ENCODE peak calls at places on chromosomes 6 and 20, in seven cellular contexts. One of them, this sample, is unnamed.

GRCh38 chr6:88238901-88239300 is 72.8 kb upstream of the CNR1 start:
- DNase-seq in left ventricle myocardium inferior: no peak
- DNase-seq in body of pancreas: no peak
- DNase-seq in omental fat pad: no peak
- DNase-seq in astrocyte of the cerebellum: no peak
- DNase-seq in hepatocyte: no peak
- DNase-seq in ovary: no peak
- DNase-seq in this sample: no peak

GRCh38 chr6:168060521-168060931 is 18.5 kb downstream of the FRMD1 start:
- DNase-seq in left ventricle myocardium inferior: peak
- DNase-seq in body of pancreas: peak
- DNase-seq in omental fat pad: no peak
- DNase-seq in astrocyte of the cerebellum: peak
- DNase-seq in hepatocyte: peak
- DNase-seq in ovary: peak
- DNase-seq in this sample: peak

GRCh38 chr6:45478235-45478634 is 100.5 kb upstream of the SUPT3H start:
- DNase-seq in left ventricle myocardium inferior: no peak
- DNase-seq in body of pancreas: no peak
- DNase-seq in omental fat pad: no peak
- DNase-seq in astrocyte of the cerebellum: no peak
- DNase-seq in hepatocyte: no peak
- DNase-seq in ovary: no peak
- DNase-seq in this sample: no peak

GRCh38 chr6:122696079-122696478 is 83.4 kb upstream of the FABP7 start:
- DNase-seq in left ventricle myocardium inferior: no peak
- DNase-seq in body of pancreas: no peak
- DNase-seq in omental fat pad: no peak
- DNase-seq in astrocyte of the cerebellum: peak
- DNase-seq in hepatocyte: no peak
- DNase-seq in ovary: no peak
- DNase-seq in this sample: no peak

GRCh38 chr6:48150701-48151100 is 39.7 kb upstream of the PTCHD4 start:
- DNase-seq in left ventricle myocardium inferior: no peak
- DNase-seq in body of pancreas: no peak
- DNase-seq in omental fat pad: no peak
- DNase-seq in astrocyte of the cerebellum: no peak
- DNase-seq in hepatocyte: no peak
- DNase-seq in ovary: no peak
- DNase-seq in this sample: no peak

GRCh38 chr6:90523779-90524310 is 63.0 kb downstream of the MAP3K7 start:
- DNase-seq in left ventricle myocardium inferior: no peak
- DNase-seq in body of pancreas: no peak
- DNase-seq in omental fat pad: no peak
- DNase-seq in astrocyte of the cerebellum: no peak
- DNase-seq in hepatocyte: no peak
- DNase-seq in ovary: no peak
- DNase-seq in this sample: no peak

GRCh38 chr6:54191460-54191859 is 80.2 kb downstream of the MLIP start:
- DNase-seq in left ventricle myocardium inferior: no peak
- DNase-seq in body of pancreas: no peak
- DNase-seq in omental fat pad: no peak
- DNase-seq in astrocyte of the cerebellum: peak
- DNase-seq in hepatocyte: peak
- DNase-seq in ovary: no peak
- DNase-seq in this sample: no peak

GRCh38 chr20:47926731-47927130 is 141.4 kb upstream of the SULF2 start:
- DNase-seq in left ventricle myocardium inferior: no peak
- DNase-seq in body of pancreas: no peak
- DNase-seq in omental fat pad: no peak
- DNase-seq in astrocyte of the cerebellum: no peak
- DNase-seq in hepatocyte: no peak
- DNase-seq in ovary: no peak
- DNase-seq in this sample: no peak

GRCh38 chr6:107320126-107320525 is 139.2 kb downstream of the PDSS2 start:
- DNase-seq in left ventricle myocardium inferior: no peak
- DNase-seq in body of pancreas: no peak
- DNase-seq in omental fat pad: no peak
- DNase-seq in astrocyte of the cerebellum: no peak
- DNase-seq in hepatocyte: no peak
- DNase-seq in ovary: no peak
- DNase-seq in this sample: no peak

GRCh38 chr6:169848946-169849345 is 97.5 kb downstream of the ERMARD start:
- DNase-seq in left ventricle myocardium inferior: no peak
- DNase-seq in body of pancreas: no peak
- DNase-seq in omental fat pad: no peak
- DNase-seq in astrocyte of the cerebellum: no peak
- DNase-seq in hepatocyte: no peak
- DNase-seq in ovary: no peak
- DNase-seq in this sample: no peak

GRCh38 chr20:35503841-35504460 is 25.5 kb downstream of the C20orf173 start:
- DNase-seq in left ventricle myocardium inferior: peak
- DNase-seq in body of pancreas: no peak
- DNase-seq in omental fat pad: no peak
- DNase-seq in astrocyte of the cerebellum: peak
- DNase-seq in hepatocyte: no peak
- DNase-seq in ovary: peak
- DNase-seq in this sample: no peak

GRCh38 chr20:610130-611046 is at the start of gene TCF15:
- DNase-seq in left ventricle myocardium inferior: peak
- DNase-seq in body of pancreas: no peak
- DNase-seq in omental fat pad: no peak
- DNase-seq in astrocyte of the cerebellum: no peak
- DNase-seq in hepatocyte: peak
- DNase-seq in ovary: peak
- DNase-seq in this sample: no peak

GRCh38 chr6:114997813-114998292 is 655.0 kb upstream of the HS3ST5 start:
- DNase-seq in left ventricle myocardium inferior: no peak
- DNase-seq in body of pancreas: no peak
- DNase-seq in omental fat pad: no peak
- DNase-seq in astrocyte of the cerebellum: no peak
- DNase-seq in hepatocyte: no peak
- DNase-seq in ovary: no peak
- DNase-seq in this sample: no peak

GRCh38 chr6:120569689-120570088 is 764.6 kb downstream of the TBC1D32 start:
- DNase-seq in left ventricle myocardium inferior: no peak
- DNase-seq in body of pancreas: no peak
- DNase-seq in omental fat pad: no peak
- DNase-seq in astrocyte of the cerebellum: no peak
- DNase-seq in hepatocyte: no peak
- DNase-seq in ovary: no peak
- DNase-seq in this sample: no peak

GRCh38 chr6:42761287-42762067 is 15.6 kb upstream of the TBCC start:
- DNase-seq in left ventricle myocardium inferior: no peak
- DNase-seq in body of pancreas: no peak
- DNase-seq in omental fat pad: no peak
- DNase-seq in astrocyte of the cerebellum: no peak
- DNase-seq in hepatocyte: no peak
- DNase-seq in ovary: no peak
- DNase-seq in this sample: no peak

GRCh38 chr6:124819340-124819739 is 142.9 kb upstream of the RNF217 start:
- DNase-seq in left ventricle myocardium inferior: no peak
- DNase-seq in body of pancreas: no peak
- DNase-seq in omental fat pad: no peak
- DNase-seq in astrocyte of the cerebellum: no peak
- DNase-seq in hepatocyte: no peak
- DNase-seq in ovary: no peak
- DNase-seq in this sample: no peak

GRCh38 chr6:124822118-124822746 is 140.0 kb upstream of the RNF217 start:
- DNase-seq in left ventricle myocardium inferior: no peak
- DNase-seq in body of pancreas: no peak
- DNase-seq in omental fat pad: no peak
- DNase-seq in astrocyte of the cerebellum: no peak
- DNase-seq in hepatocyte: no peak
- DNase-seq in ovary: no peak
- DNase-seq in this sample: no peak

DNA sequence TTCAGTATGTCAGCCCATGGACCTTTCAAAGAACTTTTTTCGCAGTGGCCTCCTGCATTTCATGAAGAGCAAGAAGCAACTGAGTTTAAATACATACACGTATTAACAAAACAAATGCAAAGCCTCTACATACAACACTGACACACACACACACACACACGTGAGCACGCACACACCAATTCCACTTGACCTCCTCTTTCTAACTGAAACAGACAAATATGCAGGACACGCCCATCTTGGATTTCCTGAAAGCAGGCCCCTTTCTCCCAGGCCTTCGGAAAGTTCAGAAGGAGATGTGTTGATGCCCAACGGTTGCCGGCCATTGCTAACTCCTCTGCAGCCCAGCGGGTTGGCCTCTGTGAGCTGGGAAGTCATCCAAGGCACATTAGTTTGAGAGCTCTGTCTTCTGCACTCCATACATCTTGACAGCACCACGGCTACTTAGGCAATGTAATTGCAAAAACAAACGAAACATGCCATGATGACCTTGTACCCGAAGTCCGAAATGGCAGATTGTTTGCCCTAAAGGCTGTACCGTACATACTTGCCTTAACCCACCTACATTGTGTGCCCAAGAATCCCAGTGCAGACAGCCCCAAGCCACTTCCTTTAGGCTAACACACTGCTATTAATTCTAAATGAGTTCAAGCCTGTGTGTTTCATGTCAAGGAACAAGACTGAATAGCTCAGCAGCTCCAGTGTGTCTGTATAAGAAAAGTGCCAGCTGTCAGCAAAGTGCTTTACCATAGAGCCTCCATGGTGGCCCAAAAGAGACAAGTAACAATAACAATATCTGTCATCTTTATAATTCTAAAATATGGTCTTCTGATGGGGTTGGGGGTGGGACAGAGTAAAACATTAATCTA is 138.8 kb upstream of the RNF217 start:
- DNase-seq in left ventricle myocardium inferior: no peak
- DNase-seq in body of pancreas: no peak
- DNase-seq in omental fat pad: no peak
- DNase-seq in astrocyte of the cerebellum: no peak
- DNase-seq in hepatocyte: no peak
- DNase-seq in ovary: no peak
- DNase-seq in this sample: no peak
- TF ChIP-seq CTCF in left ventricle myocardium inferior: no peak
- TF ChIP-seq CTCF in body of pancreas: no peak
- TF ChIP-seq CTCF in omental fat pad: no peak
- TF ChIP-seq CTCF in astrocyte of the cerebellum: no peak
- TF ChIP-seq CTCF in hepatocyte: no peak
- TF ChIP-seq CTCF in ovary: no peak
- TF ChIP-seq CTCF in this sample: no peak

DNA sequence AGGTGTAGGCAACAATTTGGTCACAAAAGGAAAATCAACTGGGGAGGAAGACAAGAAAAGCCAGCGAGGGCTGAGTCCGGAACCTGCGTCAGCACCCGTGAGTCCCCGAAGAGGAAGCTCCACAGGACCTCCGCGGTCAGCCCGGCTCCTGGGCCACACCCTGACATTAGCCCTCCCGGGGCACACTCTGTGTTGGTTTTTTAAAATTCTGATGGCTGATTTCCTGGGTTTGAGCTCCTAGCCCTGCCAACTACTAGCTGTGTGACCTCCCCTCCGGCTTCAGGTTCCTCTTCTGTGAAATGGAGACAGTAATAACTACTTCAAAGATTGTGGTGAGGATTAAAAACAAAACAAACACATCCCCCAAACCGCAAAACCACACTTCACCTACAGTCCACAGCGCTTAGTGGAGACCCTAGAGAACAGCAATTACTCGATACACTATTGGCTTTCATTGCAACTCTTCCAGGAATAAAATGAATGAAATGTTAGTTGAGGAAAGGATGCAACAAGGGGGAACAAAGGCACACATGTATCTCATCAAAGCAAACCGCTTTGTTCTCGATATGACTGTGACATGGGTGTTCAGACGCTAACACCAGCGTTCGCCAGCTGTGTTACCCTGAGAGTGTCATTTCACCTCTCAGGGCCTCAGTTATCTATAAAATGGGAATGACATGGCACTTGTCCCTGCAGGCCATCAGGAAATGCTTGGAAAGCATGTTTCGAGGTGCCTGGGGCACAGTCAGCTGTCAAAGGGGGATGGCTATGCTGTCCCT is 984 bp downstream of the ZBP1 start:
- DNase-seq in left ventricle myocardium inferior: peak
- DNase-seq in body of pancreas: no peak
- DNase-seq in omental fat pad: no peak
- DNase-seq in astrocyte of the cerebellum: no peak
- DNase-seq in hepatocyte: no peak
- DNase-seq in ovary: no peak
- DNase-seq in this sample: peak
- TF ChIP-seq CTCF in left ventricle myocardium inferior: no peak
- TF ChIP-seq CTCF in body of pancreas: no peak
- TF ChIP-seq CTCF in omental fat pad: no peak
- TF ChIP-seq CTCF in astrocyte of the cerebellum: no peak
- TF ChIP-seq CTCF in hepatocyte: no peak
- TF ChIP-seq CTCF in ovary: no peak
- TF ChIP-seq CTCF in this sample: no peak

DNA sequence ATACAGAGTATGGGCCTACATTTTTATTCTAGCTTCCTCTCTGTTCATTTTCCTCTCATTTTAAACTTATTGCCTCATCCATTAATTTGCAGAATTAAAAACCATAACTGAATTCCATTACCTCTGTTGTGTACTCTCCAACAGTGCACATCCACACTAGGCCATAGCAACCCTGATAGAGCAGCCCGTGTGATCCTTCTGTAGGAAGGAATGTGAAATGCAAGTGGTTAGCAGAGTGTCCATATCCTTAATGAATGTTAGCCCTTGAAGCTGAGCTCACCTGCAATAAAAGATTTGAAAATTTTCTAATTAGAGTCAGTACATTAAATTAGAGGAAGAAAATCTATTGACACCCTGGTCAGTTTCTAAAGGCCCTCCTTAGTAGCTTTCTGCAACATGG is 6.5 kb upstream of the GRIK2 start:
- DNase-seq in left ventricle myocardium inferior: no peak
- DNase-seq in body of pancreas: no peak
- DNase-seq in omental fat pad: no peak
- DNase-seq in astrocyte of the cerebellum: no peak
- DNase-seq in hepatocyte: no peak
- DNase-seq in ovary: no peak
- DNase-seq in this sample: no peak
- TF ChIP-seq CTCF in left ventricle myocardium inferior: peak
- TF ChIP-seq CTCF in body of pancreas: no peak
- TF ChIP-seq CTCF in omental fat pad: no peak
- TF ChIP-seq CTCF in astrocyte of the cerebellum: peak
- TF ChIP-seq CTCF in hepatocyte: peak
- TF ChIP-seq CTCF in ovary: no peak
- TF ChIP-seq CTCF in this sample: no peak

GRCh38 chr6:113414511-113414910 is 442.6 kb upstream of the MARCKS start:
- DNase-seq in left ventricle myocardium inferior: no peak
- DNase-seq in body of pancreas: peak
- DNase-seq in omental fat pad: no peak
- DNase-seq in astrocyte of the cerebellum: peak
- DNase-seq in hepatocyte: peak
- DNase-seq in ovary: peak
- DNase-seq in this sample: peak
- TF ChIP-seq CTCF in left ventricle myocardium inferior: peak
- TF ChIP-seq CTCF in body of pancreas: peak
- TF ChIP-seq CTCF in omental fat pad: no peak
- TF ChIP-seq CTCF in astrocyte of the cerebellum: peak
- TF ChIP-seq CTCF in hepatocyte: peak
- TF ChIP-seq CTCF in ovary: no peak
- TF ChIP-seq CTCF in this sample: peak

DNA sequence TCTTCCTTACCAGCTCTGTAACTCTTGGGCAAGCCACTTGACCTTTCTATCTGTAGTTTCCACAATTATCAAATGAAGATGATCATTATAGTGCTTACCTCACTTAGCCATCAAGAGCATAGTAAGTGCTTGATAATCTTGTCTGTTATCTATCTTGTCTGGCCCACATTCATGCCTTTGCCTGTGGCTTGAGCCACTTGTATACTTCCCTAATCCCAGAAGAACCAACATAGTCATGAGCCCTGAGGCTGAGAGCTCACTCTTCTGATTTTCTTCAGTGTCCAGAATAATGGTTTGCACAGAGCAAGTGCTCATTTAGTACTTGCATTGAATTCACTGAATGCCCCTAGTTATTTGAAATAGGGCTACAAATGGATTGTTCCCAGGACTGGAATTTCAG is 108.2 kb downstream of the SASH1 start:
- DNase-seq in left ventricle myocardium inferior: no peak
- DNase-seq in body of pancreas: no peak
- DNase-seq in omental fat pad: no peak
- DNase-seq in astrocyte of the cerebellum: no peak
- DNase-seq in hepatocyte: no peak
- DNase-seq in ovary: no peak
- DNase-seq in this sample: no peak
- TF ChIP-seq CTCF in left ventricle myocardium inferior: no peak
- TF ChIP-seq CTCF in body of pancreas: no peak
- TF ChIP-seq CTCF in omental fat pad: no peak
- TF ChIP-seq CTCF in astrocyte of the cerebellum: no peak
- TF ChIP-seq CTCF in hepatocyte: no peak
- TF ChIP-seq CTCF in ovary: no peak
- TF ChIP-seq CTCF in this sample: no peak